ENCODE peak calls at places on chromosomes 3 and 15, in four cellular contexts. J, A, W and V are unnamed samples.

GRCh38 chr15:28932361-28932760 is 46.6 kb downstream of the APBA2 start:
- DNase-seq in A (no peak), J (no peak), W (no peak), V (no peak)

GRCh38 chr3:106811376-106811775 is 565.9 kb upstream of the CCDC54 start:
- DNase-seq in W (no peak), J (no peak), A (no peak), V (no peak)

GRCh38 chr3:185585523-185585861 is 603 bp upstream of the SENP2 start:
- DNase-seq in J (no peak), W (peak), A (no peak), V (no peak)

GRCh38 chr3:72041531-72041930 is 256.6 kb upstream of the PROK2 start:
- DNase-seq in W (no peak), J (no peak), A (no peak), V (no peak)

GRCh38 chr3:118884748-118885206 is 149.9 kb downstream of the IGSF11 start:
- DNase-seq in J (no peak), W (peak), A (peak), V (no peak)

GRCh38 chr15:31325432-31325975 is 1.1 kb upstream of the KLF13 start:
- DNase-seq in A (peak), W (peak), J (peak), V (no peak)

GRCh38 chr3:156553705-156554356 is 1.1 kb downstream of the SSR3 start:
- DNase-seq in W (peak), J (no peak), A (no peak), V (no peak)

GRCh38 chr3:68306571-68306970 is 625.8 kb downstream of the TAFA4 start:
- DNase-seq in A (no peak), J (no peak), W (no peak), V (no peak)

GRCh38 chr15:81530271-81530670 is 156.3 kb upstream of the TMC3 start:
- DNase-seq in J (no peak), A (no peak), W (no peak), V (no peak)

GRCh38 chr3:11720220-11721113 is 76.8 kb upstream of the VGLL4 start:
- DNase-seq in A (peak), J (no peak), W (peak), V (no peak)

GRCh38 chr3:9826815-9827574 is 16.8 kb downstream of the RPUSD3 start:
- DNase-seq in A (no peak), J (no peak), W (peak), V (no peak)

GRCh38 chr3:44105571-44105970 is 136.1 kb upstream of the TOPAZ1 start:
- DNase-seq in W (no peak), A (no peak), J (peak), V (no peak)

DNA sequence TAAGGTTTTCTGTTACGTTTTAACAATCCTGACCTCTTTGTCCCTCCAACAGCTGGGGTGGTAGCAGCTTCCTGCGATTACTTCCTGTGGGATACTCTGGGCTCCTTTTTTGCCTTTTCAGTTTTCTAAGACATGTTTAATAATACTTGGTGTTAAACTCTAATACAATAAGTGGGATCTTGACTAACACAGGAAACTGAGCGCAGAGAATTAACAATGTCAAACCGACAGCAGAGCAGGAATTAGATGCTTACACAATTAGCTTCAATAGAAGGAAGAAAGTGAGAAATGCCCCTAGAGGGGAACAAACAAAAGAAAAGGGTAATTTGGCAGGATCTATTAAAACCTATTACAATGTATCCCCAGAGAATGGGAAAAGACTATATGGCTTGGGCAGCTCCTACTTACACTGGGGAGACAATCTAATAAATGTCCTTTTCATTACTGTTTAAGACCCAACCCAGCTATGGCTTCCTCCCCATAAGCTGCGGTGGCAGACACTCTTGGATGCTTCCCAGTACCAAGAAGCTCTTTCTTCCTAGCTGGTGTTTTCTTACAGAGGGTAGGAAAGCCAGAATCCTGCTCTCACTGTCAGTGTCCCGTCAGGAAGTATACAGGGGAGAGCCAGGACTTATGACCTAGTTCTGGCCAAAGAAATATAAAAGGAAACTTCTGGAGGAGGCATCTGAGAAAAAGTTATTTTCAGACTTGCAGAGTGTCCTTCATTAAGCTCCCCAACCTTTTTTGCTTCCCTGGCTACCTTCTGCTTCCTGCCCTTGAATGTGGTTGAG is 194.2 kb upstream of the KBTBD8 start:
- DNase-seq in J (no peak), W (no peak), A (no peak), V (no peak)
- H3K27ac ChIP-seq in J (peak), W (no peak), A (no peak), V (no peak)

DNA sequence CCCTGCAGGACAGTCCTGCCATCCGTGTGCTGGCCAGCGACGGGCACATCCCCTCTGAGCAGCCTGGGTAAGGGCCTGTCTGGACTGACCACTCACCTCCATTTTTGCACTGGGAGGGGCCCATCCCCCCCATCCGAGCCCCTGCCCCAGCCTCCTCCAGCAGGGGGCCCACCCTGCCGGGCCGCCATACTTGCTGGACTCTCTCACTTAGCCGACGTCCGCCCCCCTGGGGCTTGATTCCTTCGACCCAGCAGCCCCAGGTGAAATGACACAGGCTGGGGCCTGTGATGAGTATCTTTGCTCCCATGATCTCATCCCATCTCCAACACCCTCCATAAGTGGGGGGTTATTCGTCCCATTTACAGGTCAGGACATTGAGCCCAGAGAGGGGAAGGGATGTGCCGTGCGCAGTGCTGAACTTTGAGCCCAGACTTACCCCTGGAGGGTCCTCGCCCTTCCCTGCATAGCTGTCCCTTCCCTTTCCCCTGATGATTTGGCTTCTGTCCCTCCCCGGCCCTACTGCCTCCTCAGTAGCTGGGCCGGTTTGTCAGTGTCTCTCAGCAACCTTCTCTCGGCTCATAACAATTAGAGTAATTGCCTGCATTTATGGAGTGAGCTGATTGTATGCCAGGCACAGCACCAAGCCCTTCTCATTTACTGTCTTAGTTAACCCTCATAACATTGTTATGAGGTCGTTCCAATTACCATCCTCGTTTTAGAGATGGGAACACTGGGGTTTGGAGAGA is 4.2 kb downstream of the LMAN1L start:
- DNase-seq in W (peak), J (no peak), A (peak), V (no peak)
- H3K27ac ChIP-seq in W (no peak), J (peak), A (peak), V (peak)

GRCh38 chr3:48708481-48708889 is 8.5 kb downstream of the IP6K2 start:
- DNase-seq in W (no peak), A (no peak), J (no peak), V (no peak)

GRCh38 chr3:48711727-48712126 is 5.3 kb downstream of the IP6K2 start:
- DNase-seq in J (no peak), W (no peak), A (no peak), V (no peak)

GRCh38 chr3:48707157-48707556 is 9.9 kb downstream of the IP6K2 start:
- DNase-seq in A (no peak), J (no peak), W (no peak), V (no peak)

GRCh38 chr3:48709051-48709461 is 8.0 kb downstream of the IP6K2 start:
- DNase-seq in J (no peak), A (no peak), W (no peak), V (no peak)
- H3K27ac ChIP-seq in J (peak), A (peak), W (peak), V (no peak)

DNA sequence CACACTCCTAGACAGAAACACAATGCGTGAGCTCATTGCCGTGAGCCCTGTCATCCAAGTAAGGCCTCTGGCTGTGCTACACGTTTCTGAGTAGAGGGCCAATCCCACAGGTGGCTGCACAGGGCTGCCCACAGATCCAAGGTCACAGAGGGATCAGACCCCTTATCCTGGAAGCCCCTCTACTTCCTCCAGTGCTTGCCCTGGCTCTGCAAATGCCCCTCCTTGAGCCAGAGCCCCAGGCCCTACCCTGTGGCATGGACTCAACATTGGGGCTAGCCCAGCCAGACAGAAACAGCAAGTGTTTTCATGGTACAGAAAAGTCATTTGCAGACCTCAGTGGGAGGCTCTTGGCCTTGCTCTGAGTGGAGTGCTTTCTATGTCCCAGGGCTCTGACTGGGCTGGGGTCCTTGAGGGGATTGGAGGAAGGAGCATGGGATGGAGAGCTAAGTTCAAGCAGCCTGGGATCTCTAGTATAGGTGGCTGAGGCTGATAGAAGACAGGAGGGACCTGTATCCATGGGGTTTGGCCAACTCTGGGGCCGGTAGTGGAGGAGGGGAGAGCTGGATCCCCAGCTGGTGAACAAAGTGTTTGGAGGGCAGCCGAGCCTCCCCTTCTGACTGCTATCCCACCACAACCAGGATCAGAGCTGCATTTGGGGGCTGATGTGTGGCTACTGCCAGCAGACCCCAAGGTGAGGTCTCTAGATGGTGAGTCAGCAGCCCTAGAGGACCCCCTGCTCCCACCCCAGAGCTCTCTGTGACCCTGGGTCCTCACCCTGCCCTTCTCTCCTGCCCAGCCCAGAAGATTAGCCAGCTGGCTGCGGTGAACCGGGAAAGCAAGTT is 38.7 kb downstream of the GOLGA6A start:
- DNase-seq in J (no peak), W (no peak), A (no peak), V (no peak)
- H3K27ac ChIP-seq in J (peak), W (no peak), A (peak), V (peak)

GRCh38 chr3:40310690-40311089 is 1.2 kb downstream of the EIF1B start:
- DNase-seq in J (no peak), A (no peak), W (no peak), V (no peak)

GRCh38 chr3:40309925-40310635 is 573 bp downstream of the EIF1B start:
- DNase-seq in W (peak), J (no peak), A (peak), V (no peak)

GRCh38 chr3:40317061-40317676 is 7.7 kb downstream of the EIF1B start:
- DNase-seq in A (no peak), J (no peak), W (peak), V (no peak)

GRCh38 chr3:40312661-40313226 is 3.2 kb downstream of the EIF1B start:
- DNase-seq in A (no peak), J (no peak), W (no peak), V (no peak)

DNA sequence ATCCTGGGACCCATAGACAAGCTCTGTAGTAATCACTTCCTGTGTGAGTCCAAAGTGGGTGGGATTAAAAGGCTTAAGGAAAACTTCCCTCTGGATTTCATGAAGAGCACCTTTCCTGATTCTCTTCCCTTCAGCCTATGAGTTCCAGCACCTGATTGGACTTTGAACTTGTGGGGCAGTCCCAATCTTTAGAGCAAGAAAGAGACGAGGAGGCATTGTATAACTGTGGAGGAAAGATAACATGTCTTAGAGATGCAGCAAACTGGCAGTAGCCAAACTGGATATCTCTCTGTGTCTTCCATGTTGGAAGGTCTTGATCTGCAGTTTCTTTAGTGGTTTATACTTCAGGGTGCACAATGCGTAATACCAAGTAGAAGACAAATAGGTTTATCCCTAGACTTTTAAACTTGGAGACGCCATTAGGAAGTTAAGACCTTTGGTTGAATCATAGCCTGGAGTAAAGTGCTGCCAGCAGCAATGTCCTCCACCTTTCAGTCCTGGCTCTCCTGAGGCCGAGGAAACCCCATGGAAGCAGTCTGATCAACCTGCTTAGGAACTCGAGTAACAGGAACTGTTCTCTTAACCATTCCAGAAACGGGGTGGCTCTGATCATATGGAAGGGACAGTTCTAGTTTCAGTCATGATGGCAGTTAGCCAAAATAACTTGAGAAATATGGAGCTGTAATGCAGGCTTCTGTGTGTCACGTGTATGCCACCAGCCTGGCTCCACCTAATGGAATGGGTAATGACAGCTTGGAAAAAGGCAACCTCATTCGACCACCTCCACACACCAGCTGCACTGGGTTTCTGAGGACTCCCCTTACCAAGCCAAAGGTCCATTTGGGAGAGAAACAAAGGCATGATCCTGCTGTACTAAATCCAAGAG is 4.7 kb downstream of the EIF1B start:
- DNase-seq in A (no peak), J (no peak), W (no peak), V (no peak)
- H3K27ac ChIP-seq in A (peak), J (peak), W (no peak), V (no peak)

DNA sequence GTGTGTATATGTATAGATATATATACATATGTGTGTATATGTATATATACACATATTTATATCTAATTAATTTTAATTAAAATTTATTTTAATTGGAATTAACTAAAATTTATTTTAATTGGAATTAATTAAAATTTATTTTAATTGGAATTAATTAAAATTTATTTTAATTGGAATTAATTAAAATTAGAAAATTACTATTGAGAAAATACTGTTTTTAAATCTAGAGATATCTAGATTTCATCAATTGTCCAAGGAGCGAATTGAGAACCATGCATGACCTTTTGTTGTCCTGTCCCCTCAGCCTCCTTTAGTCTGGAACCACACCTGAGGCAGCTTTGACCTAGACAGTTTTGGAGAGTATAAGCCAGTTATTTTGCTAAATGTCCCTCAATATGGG is 1.8 kb downstream of the MOBP start:
- DNase-seq in W (no peak), J (no peak), A (no peak), V (no peak)
- H3K27ac ChIP-seq in W (no peak), J (no peak), A (no peak), V (no peak)

GRCh38 chr15:92886229-92886628 is 13.9 kb upstream of the CHD2 start:
- DNase-seq in A (no peak), J (no peak), W (no peak), V (no peak)
- H3K27ac ChIP-seq in A (no peak), J (peak), W (peak), V (peak)

GRCh38 chr15:66743703-66744536 is 41.9 kb downstream of the SMAD6 start:
- DNase-seq in W (no peak), J (no peak), A (peak), V (no peak)
- H3K27ac ChIP-seq in W (no peak), J (peak), A (peak), V (peak)